ENCODE peak calls at places on chromosomes 6 and 20, in six cellular contexts. A is kidney epithelial cell; Z is AG04449; Y is CD8-positive, alpha-beta T cell; R is lower lobe of right lung; O is H7. L is an unnamed sample.

GRCh38 chr20:62230696-62231095 is 7.6 kb upstream of the OSBPL2 start:
- DNase-seq in O (no peak), A (no peak), Z (no peak), R (no peak), Y (no peak), L (no peak)

GRCh38 chr6:144515761-144516160 is 230.6 kb downstream of the UTRN start:
- DNase-seq in O (no peak), Y (no peak), R (no peak), A (no peak), Z (no peak), L (no peak)

GRCh38 chr6:34386316-34387137 is 5.9 kb downstream of the NUDT3 start:
- DNase-seq in R (no peak), Z (peak), O (no peak), Y (no peak), A (no peak), L (peak)

GRCh38 chr6:129795261-129795660 is 65.9 kb downstream of the TMEM244 start:
- DNase-seq in Y (no peak), R (no peak), A (peak), Z (no peak), O (no peak), L (no peak)

GRCh38 chr6:1337791-1338190 is 25.9 kb downstream of the FOXQ1 start:
- DNase-seq in O (no peak), Y (no peak), Z (no peak), R (no peak), A (no peak), L (no peak)

GRCh38 chr6:55445648-55446204 is 118.5 kb downstream of the GFRAL start:
- DNase-seq in O (peak), Z (no peak), R (no peak), A (peak), Y (no peak), L (no peak)

GRCh38 chr6:111950661-111951426 is 77.6 kb upstream of the FYN start:
- DNase-seq in Y (no peak), A (peak), Z (no peak), R (no peak), O (no peak), L (peak)

GRCh38 chr6:11888725-11889124 is 110.1 kb upstream of the ADTRP start:
- DNase-seq in A (no peak), R (no peak), O (no peak), Z (no peak), Y (no peak), L (no peak)

GRCh38 chr6:30150671-30151395 is 10.2 kb downstream of the TRIM10 start:
- DNase-seq in O (no peak), A (no peak), R (no peak), Z (no peak), Y (no peak), L (no peak)

GRCh38 chr6:53956068-53956711 is 155.1 kb upstream of the MLIP start:
- DNase-seq in Z (no peak), O (peak), R (peak), Y (no peak), A (no peak), L (no peak)

GRCh38 chr6:44575644-44576043 is 188.1 kb downstream of the CDC5L start:
- DNase-seq in Z (no peak), Y (no peak), A (no peak), O (no peak), R (no peak), L (no peak)

GRCh38 chr6:22880686-22881433 is 311.5 kb downstream of the HDGFL1 start:
- DNase-seq in Z (peak), O (no peak), A (peak), Y (no peak), R (no peak), L (peak)

GRCh38 chr6:17311595-17312311 is 30.6 kb downstream of the RBM24 start:
- DNase-seq in O (no peak), Z (no peak), R (no peak), Y (no peak), A (no peak), L (no peak)

GRCh38 chr6:52500268-52501129 is 76.4 kb downstream of the TRAM2 start:
- DNase-seq in Y (no peak), O (no peak), A (no peak), R (no peak), Z (no peak), L (no peak)

GRCh38 chr6:7143161-7143974 is 35.6 kb downstream of the RREB1 start:
- DNase-seq in R (no peak), O (no peak), Y (no peak), Z (no peak), A (no peak), L (no peak)

GRCh38 chr20:9912858-9913434 is 74.1 kb upstream of the PAK5 start:
- DNase-seq in R (peak), Z (peak), Y (peak), A (peak), O (peak), L (no peak)

GRCh38 chr20:3679749-3680700 is 1.8 kb downstream of the ADAM33 start:
- DNase-seq in R (no peak), Y (no peak), A (no peak), Z (peak), O (peak), L (peak)

GRCh38 chr20:38152175-38153010 is 12.7 kb downstream of the TGM2 start:
- DNase-seq in Z (no peak), A (peak), R (peak), Y (no peak), O (no peak), L (no peak)

GRCh38 chr20:25233016-25233772 is 14.7 kb upstream of the PYGB start:
- DNase-seq in Y (no peak), A (peak), R (peak), O (no peak), Z (no peak), L (peak)

GRCh38 chr6:44086931-44087574 is 40.2 kb downstream of the MRPL14 start:
- DNase-seq in Z (no peak), Y (no peak), R (peak), O (no peak), A (no peak), L (no peak)

GRCh38 chr6:628772-629171 is 28.1 kb downstream of the HUS1B start:
- DNase-seq in A (no peak), O (no peak), Z (no peak), Y (no peak), R (no peak), L (no peak)

GRCh38 chr6:145132709-145133108 is 602.6 kb downstream of the EPM2A start:
- DNase-seq in Y (no peak), Z (no peak), A (no peak), R (no peak), O (no peak), L (no peak)

GRCh38 chr20:51195419-51195901 is 172.6 kb upstream of the KCNG1 start:
- DNase-seq in O (no peak), R (no peak), A (peak), Y (no peak), Z (no peak), L (no peak)

GRCh38 chr20:37276494-37277252 is 12.8 kb upstream of the MANBAL start:
- DNase-seq in O (no peak), R (no peak), A (peak), Z (no peak), Y (no peak), L (peak)

GRCh38 chr20:36642136-36642535 is 3.9 kb downstream of the SLA2 start:
- DNase-seq in Y (no peak), Z (no peak), R (no peak), A (no peak), O (no peak), L (no peak)

GRCh38 chr20:50776122-50776795 is 18.6 kb upstream of the BCAS4 start:
- DNase-seq in R (no peak), A (no peak), Y (no peak), Z (no peak), O (no peak), L (no peak)

GRCh38 chr6:150767161-150767560 is 98.3 kb upstream of the MTHFD1L start:
- DNase-seq in R (no peak), Y (no peak), O (no peak), Z (no peak), A (no peak), L (no peak)

GRCh38 chr6:150767585-150768164 is 97.8 kb upstream of the MTHFD1L start:
- DNase-seq in R (no peak), Y (no peak), A (no peak), Z (no peak), O (no peak), L (peak)

GRCh38 chr6:150764638-150765456 is 100.7 kb upstream of the MTHFD1L start:
- DNase-seq in R (no peak), Y (no peak), O (no peak), A (no peak), Z (no peak), L (no peak)

GRCh38 chr6:150766201-150766997 is 99.1 kb upstream of the MTHFD1L start:
- DNase-seq in R (no peak), O (no peak), Z (no peak), A (no peak), Y (no peak), L (no peak)

DNA sequence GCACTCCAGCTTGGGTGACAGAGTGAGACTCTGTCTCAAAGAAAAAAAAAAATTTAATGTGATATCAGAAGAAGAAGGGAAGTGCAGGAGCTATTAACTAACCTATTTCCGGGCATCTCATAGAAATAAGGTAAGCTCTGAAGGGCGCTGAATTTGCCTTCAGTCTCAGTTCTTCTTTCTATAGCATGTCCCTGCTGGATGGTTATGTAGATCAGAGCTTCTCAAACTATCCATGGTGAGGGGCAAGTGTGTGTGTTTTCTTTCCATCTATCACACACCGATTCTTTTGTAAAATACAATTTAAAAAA is 100.1 kb upstream of the MTHFD1L start:
- DNase-seq in A (no peak), O (no peak), R (no peak), Z (no peak), Y (no peak), L (no peak)
- H3K4me3 ChIP-seq in A (no peak), O (no peak), R (no peak), Z (no peak), Y (no peak), L (no peak)

GRCh38 chr6:35936960-35937359 is 16.1 kb upstream of the SRPK1 start:
- DNase-seq in R (no peak), A (no peak), Z (no peak), O (no peak), Y (no peak), L (no peak)
- H3K4me3 ChIP-seq in R (no peak), A (no peak), Z (no peak), O (no peak), Y (no peak), L (no peak)

GRCh38 chr6:2842139-2842552 is 483 bp upstream of the SERPINB1 start:
- DNase-seq in R (no peak), Z (no peak), O (no peak), Y (no peak), A (no peak), L (no peak)
- H3K4me3 ChIP-seq in R (peak), Z (no peak), O (peak), Y (peak), A (peak), L (no peak)

GRCh38 chr20:2507464-2507863 is 1.3 kb downstream of the ZNF343 start:
- DNase-seq in R (no peak), Y (no peak), A (no peak), O (no peak), Z (no peak), L (no peak)
- H3K4me3 ChIP-seq in R (peak), Y (no peak), A (no peak), O (no peak), Z (peak), L (peak)

DNA sequence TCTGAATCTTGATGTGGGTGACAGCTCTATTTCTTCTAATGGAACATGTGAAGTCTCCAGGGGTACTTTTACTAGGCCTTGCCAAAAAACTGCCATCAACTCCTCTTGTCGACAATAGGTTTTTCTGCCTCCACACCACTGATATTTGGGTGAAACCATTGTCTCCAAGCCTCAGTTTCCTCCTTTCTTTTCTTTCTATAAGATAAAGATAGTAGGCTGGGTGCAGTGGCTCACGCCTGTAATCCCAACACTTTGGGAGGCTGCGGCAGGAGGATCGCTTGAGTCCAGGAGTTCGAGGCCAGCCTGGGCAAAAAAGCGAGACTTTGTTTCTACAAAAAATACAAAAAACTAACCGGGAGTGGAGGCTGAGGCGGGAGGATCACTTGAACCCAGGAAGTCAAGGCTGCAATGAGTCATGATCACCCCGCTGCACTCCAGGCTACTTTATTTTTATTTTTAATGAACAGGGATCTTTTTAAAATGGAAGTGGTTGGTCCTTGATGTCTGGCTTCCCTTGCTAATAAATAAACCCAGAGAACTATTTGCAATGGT is 159.9 kb upstream of the TNFAIP3 start:
- DNase-seq in Y (no peak), Z (no peak), R (no peak), A (no peak), O (no peak), L (no peak)
- H3K4me3 ChIP-seq in Y (no peak), Z (no peak), R (no peak), A (no peak), O (no peak), L (no peak)

DNA sequence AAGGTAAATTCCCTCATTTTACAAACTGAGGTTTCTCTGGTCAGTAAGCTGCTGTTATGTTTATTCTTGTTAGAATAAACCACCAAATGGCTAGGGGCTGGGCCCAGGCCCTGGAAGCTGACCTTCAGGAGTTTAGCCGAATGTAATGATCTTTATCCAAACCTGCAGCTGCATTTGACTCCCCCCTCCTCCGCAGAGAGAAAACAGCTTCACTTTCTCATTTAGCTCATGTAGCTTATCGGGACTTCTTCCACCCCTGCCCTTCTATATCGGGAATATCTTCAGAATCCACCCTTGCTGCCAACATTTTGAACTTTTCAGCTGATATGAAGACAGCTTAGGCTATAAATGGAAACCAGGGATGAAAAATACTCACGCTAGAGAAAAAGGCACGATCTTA is 102.6 kb downstream of the ZMYND8 start:
- DNase-seq in Y (no peak), R (no peak), O (no peak), Z (no peak), A (no peak), L (no peak)
- H3K4me3 ChIP-seq in Y (no peak), R (no peak), O (no peak), Z (no peak), A (no peak), L (no peak)

GRCh38 chr20:47397652-47398301 is 41.3 kb upstream of the ZMYND8 start:
- DNase-seq in Z (no peak), O (no peak), Y (no peak), R (no peak), A (no peak), L (no peak)

GRCh38 chr20:47396762-47397476 is 40.4 kb upstream of the ZMYND8 start:
- DNase-seq in A (no peak), Y (no peak), O (no peak), Z (no peak), R (no peak), L (no peak)

GRCh38 chr20:47405775-47406325 is 49.4 kb upstream of the ZMYND8 start:
- DNase-seq in O (no peak), Y (no peak), A (no peak), R (no peak), Z (no peak), L (no peak)

DNA sequence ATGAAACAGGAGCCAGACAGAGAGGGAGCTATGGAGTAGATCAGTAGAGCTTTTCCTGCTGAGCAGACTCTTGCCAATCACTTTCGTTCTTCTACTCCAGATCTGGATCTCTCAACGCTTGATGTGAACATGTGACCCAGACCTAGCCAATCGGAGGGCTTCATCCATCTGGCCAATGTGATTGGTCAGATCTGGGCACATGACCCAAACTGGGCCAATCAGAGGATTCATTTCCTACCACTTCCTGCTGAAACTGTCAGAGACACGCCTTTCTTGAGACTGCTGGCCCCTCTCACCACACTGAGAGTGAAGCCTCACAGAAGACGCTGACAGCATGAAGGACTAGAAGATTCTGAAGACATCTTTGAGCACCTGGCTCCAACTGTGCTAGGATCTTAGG is 44.2 kb upstream of the ZMYND8 start:
- DNase-seq in Y (no peak), Z (no peak), A (no peak), R (no peak), O (peak), L (no peak)
- H3K4me3 ChIP-seq in Y (no peak), Z (no peak), A (no peak), R (no peak), O (no peak), L (no peak)

DNA sequence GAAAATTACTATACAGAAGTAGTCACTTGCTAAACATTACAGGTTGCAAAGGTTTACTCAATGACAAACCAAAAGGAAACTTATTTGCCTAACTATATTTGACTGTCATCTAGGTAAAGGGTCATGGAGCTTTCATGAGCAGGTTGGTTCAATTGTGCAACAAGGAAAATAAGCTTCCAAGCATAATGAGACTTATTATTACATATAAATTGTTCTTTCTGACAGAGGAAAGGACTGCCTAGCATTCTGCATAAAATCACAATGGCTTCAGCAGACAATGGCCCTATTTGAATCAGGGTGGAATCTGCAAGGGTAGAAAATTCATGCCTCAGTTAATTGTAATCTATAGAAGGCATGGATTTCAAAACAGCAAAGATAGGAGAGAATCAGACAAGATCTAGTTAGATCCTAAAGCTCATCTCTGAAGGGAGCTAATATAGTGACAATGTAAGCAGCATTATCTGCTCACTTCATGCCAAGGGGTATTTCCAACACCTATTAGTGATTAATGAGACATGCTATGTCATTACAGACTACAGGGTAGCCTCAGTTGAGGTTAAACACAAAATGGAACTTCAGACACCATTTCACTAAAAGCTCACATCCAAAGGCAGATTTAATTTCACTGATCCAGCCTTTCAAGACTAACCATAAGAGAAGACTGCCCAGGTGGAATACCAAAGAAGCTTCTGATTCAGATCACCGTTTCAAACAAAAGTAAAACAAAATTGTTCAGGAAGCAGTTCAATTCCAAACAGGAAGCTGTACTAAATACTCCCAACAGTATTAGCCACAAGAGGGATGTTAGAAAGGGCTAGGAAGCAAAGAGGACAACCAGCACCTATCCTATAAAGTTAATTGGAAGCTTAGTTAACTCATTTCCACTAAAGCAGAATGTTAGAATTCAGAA is 8.5 kb downstream of the STAU1 start:
- DNase-seq in O (no peak), A (no peak), Y (no peak), R (no peak), Z (no peak), L (no peak)
- H3K4me3 ChIP-seq in O (no peak), A (no peak), Y (no peak), R (no peak), Z (no peak), L (no peak)

GRCh38 chr20:64082821-64083379 is 1.3 kb downstream of the LKAAEAR1 start:
- DNase-seq in Y (no peak), A (no peak), Z (no peak), O (no peak), R (no peak), L (no peak)
- H3K4me3 ChIP-seq in Y (peak), A (peak), Z (peak), O (peak), R (peak), L (peak)

L was measured in skeletal muscle cell.